ENCODE peak calls at places on chromosomes 16 and 17, in eight cellular contexts. One of them, this sample, is unnamed.

GRCh38 chr16:79388396-79388795 is 212.1 kb downstream of the MAF start:
- DNase-seq in activated naive CD4-positive, alpha-beta T cell: no peak
- DNase-seq in HEK293T: no peak
- DNase-seq in anterior cingulate cortex: no peak
- DNase-seq in skeletal muscle cell: no peak
- DNase-seq in stimulated activated CD8-positive, alpha-beta memory T cell treated with anti-CD3 and anti-CD28 coated beads, Interleukin-2, amount 100 ng/mL, for 48 hours: no peak
- DNase-seq in stimulated activated CD4-positive, alpha-beta T cell treated with anti-CD3 and anti-CD28 coated beads, Interleukin-1b, Interleukin-23, amount 100 ng/mL, for 48 hours: no peak
- DNase-seq in keratinocyte: no peak
- DNase-seq in this sample: no peak

GRCh38 chr17:32567511-32567910 is 80.7 kb downstream of the CDK5R1 start:
- DNase-seq in activated naive CD4-positive, alpha-beta T cell: no peak
- DNase-seq in HEK293T: no peak
- DNase-seq in anterior cingulate cortex: no peak
- DNase-seq in skeletal muscle cell: no peak
- DNase-seq in stimulated activated CD8-positive, alpha-beta memory T cell treated with anti-CD3 and anti-CD28 coated beads, Interleukin-2, amount 100 ng/mL, for 48 hours: no peak
- DNase-seq in stimulated activated CD4-positive, alpha-beta T cell treated with anti-CD3 and anti-CD28 coated beads, Interleukin-1b, Interleukin-23, amount 100 ng/mL, for 48 hours: no peak
- DNase-seq in keratinocyte: no peak
- DNase-seq in this sample: no peak

GRCh38 chr16:1487395-1488053 is 1.2 kb downstream of the PTX4 start:
- DNase-seq in activated naive CD4-positive, alpha-beta T cell: no peak
- DNase-seq in HEK293T: no peak
- DNase-seq in anterior cingulate cortex: no peak
- DNase-seq in skeletal muscle cell: no peak
- DNase-seq in stimulated activated CD8-positive, alpha-beta memory T cell treated with anti-CD3 and anti-CD28 coated beads, Interleukin-2, amount 100 ng/mL, for 48 hours: no peak
- DNase-seq in stimulated activated CD4-positive, alpha-beta T cell treated with anti-CD3 and anti-CD28 coated beads, Interleukin-1b, Interleukin-23, amount 100 ng/mL, for 48 hours: no peak
- DNase-seq in keratinocyte: no peak
- DNase-seq in this sample: no peak

GRCh38 chr17:18027280-18027679 is 11.7 kb downstream of the ATPAF2 start:
- DNase-seq in activated naive CD4-positive, alpha-beta T cell: no peak
- DNase-seq in HEK293T: no peak
- DNase-seq in anterior cingulate cortex: no peak
- DNase-seq in skeletal muscle cell: no peak
- DNase-seq in stimulated activated CD8-positive, alpha-beta memory T cell treated with anti-CD3 and anti-CD28 coated beads, Interleukin-2, amount 100 ng/mL, for 48 hours: no peak
- DNase-seq in stimulated activated CD4-positive, alpha-beta T cell treated with anti-CD3 and anti-CD28 coated beads, Interleukin-1b, Interleukin-23, amount 100 ng/mL, for 48 hours: no peak
- DNase-seq in keratinocyte: no peak
- DNase-seq in this sample: no peak

GRCh38 chr17:2592974-2593845 is at the start of gene PAFAH1B1:
- DNase-seq in activated naive CD4-positive, alpha-beta T cell: peak
- DNase-seq in HEK293T: peak
- DNase-seq in anterior cingulate cortex: peak
- DNase-seq in skeletal muscle cell: peak
- DNase-seq in stimulated activated CD8-positive, alpha-beta memory T cell treated with anti-CD3 and anti-CD28 coated beads, Interleukin-2, amount 100 ng/mL, for 48 hours: peak
- DNase-seq in stimulated activated CD4-positive, alpha-beta T cell treated with anti-CD3 and anti-CD28 coated beads, Interleukin-1b, Interleukin-23, amount 100 ng/mL, for 48 hours: peak
- DNase-seq in keratinocyte: no peak
- DNase-seq in this sample: peak

GRCh38 chr16:66014221-66014620 is 352.3 kb upstream of the CDH5 start:
- DNase-seq in activated naive CD4-positive, alpha-beta T cell: no peak
- DNase-seq in HEK293T: no peak
- DNase-seq in anterior cingulate cortex: no peak
- DNase-seq in skeletal muscle cell: no peak
- DNase-seq in stimulated activated CD8-positive, alpha-beta memory T cell treated with anti-CD3 and anti-CD28 coated beads, Interleukin-2, amount 100 ng/mL, for 48 hours: no peak
- DNase-seq in stimulated activated CD4-positive, alpha-beta T cell treated with anti-CD3 and anti-CD28 coated beads, Interleukin-1b, Interleukin-23, amount 100 ng/mL, for 48 hours: no peak
- DNase-seq in keratinocyte: no peak
- DNase-seq in this sample: no peak

GRCh38 chr16:57474671-57475661 is 11.3 kb downstream of the DOK4 start:
- DNase-seq in activated naive CD4-positive, alpha-beta T cell: no peak
- DNase-seq in HEK293T: no peak
- DNase-seq in anterior cingulate cortex: no peak
- DNase-seq in skeletal muscle cell: no peak
- DNase-seq in stimulated activated CD8-positive, alpha-beta memory T cell treated with anti-CD3 and anti-CD28 coated beads, Interleukin-2, amount 100 ng/mL, for 48 hours: no peak
- DNase-seq in stimulated activated CD4-positive, alpha-beta T cell treated with anti-CD3 and anti-CD28 coated beads, Interleukin-1b, Interleukin-23, amount 100 ng/mL, for 48 hours: no peak
- DNase-seq in keratinocyte: no peak
- DNase-seq in this sample: no peak

GRCh38 chr17:55769625-55770000 is 18.8 kb downstream of the PCTP start:
- DNase-seq in activated naive CD4-positive, alpha-beta T cell: no peak
- DNase-seq in HEK293T: no peak
- DNase-seq in anterior cingulate cortex: no peak
- DNase-seq in skeletal muscle cell: peak
- DNase-seq in stimulated activated CD8-positive, alpha-beta memory T cell treated with anti-CD3 and anti-CD28 coated beads, Interleukin-2, amount 100 ng/mL, for 48 hours: no peak
- DNase-seq in stimulated activated CD4-positive, alpha-beta T cell treated with anti-CD3 and anti-CD28 coated beads, Interleukin-1b, Interleukin-23, amount 100 ng/mL, for 48 hours: no peak
- DNase-seq in keratinocyte: no peak
- DNase-seq in this sample: no peak

GRCh38 chr16:11105038-11105903 is 150.7 kb downstream of the SOCS1 start:
- DNase-seq in activated naive CD4-positive, alpha-beta T cell: no peak
- DNase-seq in HEK293T: no peak
- DNase-seq in anterior cingulate cortex: no peak
- DNase-seq in skeletal muscle cell: peak
- DNase-seq in stimulated activated CD8-positive, alpha-beta memory T cell treated with anti-CD3 and anti-CD28 coated beads, Interleukin-2, amount 100 ng/mL, for 48 hours: no peak
- DNase-seq in stimulated activated CD4-positive, alpha-beta T cell treated with anti-CD3 and anti-CD28 coated beads, Interleukin-1b, Interleukin-23, amount 100 ng/mL, for 48 hours: peak
- DNase-seq in keratinocyte: peak
- DNase-seq in this sample: no peak